ENCODE peak calls at places on chromosomes 16 and 17, in five cellular contexts. O, C, D, S and J are unnamed samples.

GRCh38 chr17:58330544-58330996 is 2.0 kb upstream of the TSPOAP1 start:
- DNase-seq in O (no peak), C (no peak), D (no peak), S (no peak), J (no peak)

GRCh38 chr17:58532555-58532951 is 18.1 kb upstream of the MTMR4 start:
- DNase-seq in O (no peak), C (no peak), D (no peak), S (no peak), J (no peak)

GRCh38 chr17:45824475-45824874 is 20.2 kb upstream of the SPPL2C start:
- DNase-seq in O (no peak), C (no peak), D (no peak), S (no peak), J (no peak)

GRCh38 chr17:40313660-40314556 is 4.9 kb downstream of the RARA start:
- DNase-seq in O (no peak), C (no peak), D (no peak), S (no peak), J (no peak)

GRCh38 chr17:79866791-79867190 is 27.6 kb upstream of the CBX4 start:
- DNase-seq in O (no peak), C (no peak), D (no peak), S (no peak), J (no peak)

GRCh38 chr17:43940630-43941029 is 1.6 kb downstream of the PPY start:
- DNase-seq in O (no peak), C (no peak), D (no peak), S (peak), J (peak)

GRCh38 chr17:44539664-44540063 is 17.6 kb upstream of the FZD2 start:
- DNase-seq in O (peak), C (no peak), D (peak), S (no peak), J (no peak)

GRCh38 chr16:17369441-17369951 is 101.3 kb downstream of the XYLT1 start:
- DNase-seq in O (no peak), C (peak), D (no peak), S (no peak), J (no peak)

GRCh38 chr16:17590711-17591654 is 120.2 kb upstream of the XYLT1 start:
- DNase-seq in O (no peak), C (no peak), D (no peak), S (no peak), J (no peak)

GRCh38 chr17:77608431-77608830 is 350.1 kb upstream of the TNRC6C start:
- DNase-seq in O (no peak), C (no peak), D (no peak), S (no peak), J (no peak)

GRCh38 chr16:85354623-85355514 is 242.6 kb upstream of the CIBAR2 start:
- DNase-seq in O (no peak), C (no peak), D (no peak), S (no peak), J (no peak)

GRCh38 chr17:73956595-73957465 is 246.6 kb upstream of the RPL38 start:
- DNase-seq in O (peak), C (no peak), D (peak), S (peak), J (peak)

GRCh38 chr17:6796017-6796886 is 20.2 kb downstream of the FBXO39 start:
- DNase-seq in O (no peak), C (no peak), D (no peak), S (peak), J (no peak)

GRCh38 chr17:59330314-59330942 is 1.0 kb upstream of the YPEL2 start:
- DNase-seq in O (no peak), C (no peak), D (no peak), S (peak), J (no peak)

GRCh38 chr17:17028059-17028877 is 14.0 kb upstream of the MPRIP start:
- DNase-seq in O (peak), C (no peak), D (peak), S (peak), J (no peak)

GRCh38 chr17:15398291-15398690 is 56.9 kb upstream of the TEKT3 start:
- DNase-seq in O (no peak), C (no peak), D (no peak), S (no peak), J (no peak)

GRCh38 chr17:15397605-15398004 is 56.2 kb upstream of the TEKT3 start:
- DNase-seq in O (no peak), C (no peak), D (no peak), S (no peak), J (no peak)

GRCh38 chr17:15395091-15395490 is 53.7 kb upstream of the TEKT3 start:
- DNase-seq in O (no peak), C (no peak), D (no peak), S (no peak), J (no peak)

GRCh38 chr17:15399443-15399842 is 58.0 kb upstream of the TEKT3 start:
- DNase-seq in O (no peak), C (no peak), D (no peak), S (no peak), J (no peak)

GRCh38 chr17:15398736-15399331 is 57.4 kb upstream of the TEKT3 start:
- DNase-seq in O (no peak), C (no peak), D (no peak), S (peak), J (no peak)
- TF ChIP-seq SUZ12 in O (no peak), C (no peak), D (no peak), S (no peak), J (no peak)

GRCh38 chr17:42456223-42457106 is 2.2 kb upstream of the ATP6V0A1 start:
- DNase-seq in O (no peak), C (peak), D (no peak), S (no peak), J (no peak)
- TF ChIP-seq SUZ12 in O (no peak), C (no peak), D (no peak), S (no peak), J (no peak)

GRCh38 chr16:57972285-57972684 is 1.4 kb upstream of the CNGB1 start:
- DNase-seq in O (no peak), C (no peak), D (no peak), S (no peak), J (no peak)

GRCh38 chr16:57970319-57970718 is 609 bp downstream of the CNGB1 start:
- DNase-seq in O (no peak), C (no peak), D (no peak), S (no peak), J (no peak)

GRCh38 chr16:57971848-57972247 is 920 bp upstream of the CNGB1 start:
- DNase-seq in O (no peak), C (no peak), D (no peak), S (no peak), J (no peak)

GRCh38 chr16:57969451-57970123 is 1.3 kb downstream of the CNGB1 start:
- DNase-seq in O (no peak), C (no peak), D (no peak), S (no peak), J (no peak)

GRCh38 chr16:57970971-57971370 is at the start of gene CNGB1:
- DNase-seq in O (no peak), C (no peak), D (no peak), S (no peak), J (no peak)
- TF ChIP-seq SUZ12 in O (no peak), C (no peak), D (no peak), S (no peak), J (no peak)

GRCh38 chr16:31192856-31193642 is 9.5 kb downstream of the PYCARD start:
- DNase-seq in O (no peak), C (no peak), D (no peak), S (no peak), J (no peak)
- TF ChIP-seq SUZ12 in O (no peak), C (no peak), D (no peak), S (no peak), J (no peak)

DNA sequence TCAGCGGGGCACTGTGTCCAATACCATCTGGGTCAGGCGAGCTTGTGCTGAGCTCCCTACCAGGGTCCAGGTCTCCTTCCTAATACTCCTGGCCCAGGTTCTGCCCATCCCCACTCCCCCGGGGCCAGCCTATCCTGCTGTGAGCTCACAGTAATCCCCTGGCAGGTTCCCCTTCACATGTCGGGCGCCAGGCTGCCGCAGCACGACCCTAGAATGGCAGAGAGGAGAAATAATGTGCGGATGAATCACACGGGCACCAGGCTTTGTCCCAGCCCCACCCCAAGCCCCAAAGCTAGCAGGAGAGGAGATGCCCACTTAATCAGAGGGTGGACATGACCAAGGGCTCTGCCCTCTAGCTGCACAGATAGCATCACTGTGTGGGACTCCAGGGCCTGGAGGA is 39.6 kb downstream of the ST3GAL2 start:
- DNase-seq in O (no peak), C (no peak), D (no peak), S (no peak), J (no peak)
- TF ChIP-seq SUZ12 in O (no peak), C (no peak), D (no peak), S (no peak), J (no peak)